ENCODE peak calls at places on chromosomes 2 and 18, in nine cellular contexts. F, I, C, V, G, U, L, Y and Z are unnamed samples. For H3K9me3 and H3K4me1, the result is how much of the 10 kb centered on the place peaks cover.

GRCh38 chr18:56085561-56085960 is 497.6 kb upstream of the TCF4 start:
- DNase-seq in F (no peak), I (no peak), C (no peak), V (no peak), G (no peak), U (no peak), L (no peak), Y (no peak), Z (no peak)

GRCh38 chr2:131055169-131056065 is 37.8 kb downstream of the FAM168B start:
- DNase-seq in F (no peak), I (no peak), C (no peak), V (no peak), G (no peak), U (no peak), L (no peak), Y (no peak), Z (peak)

GRCh38 chr2:62554440-62554839 is 48.4 kb upstream of the TMEM17 start:
- DNase-seq in F (no peak), I (no peak), C (no peak), V (no peak), G (no peak), U (no peak), L (no peak), Y (no peak), Z (no peak)

GRCh38 chr2:200040251-200040650 is 84.9 kb downstream of the MAIP1 start:
- DNase-seq in F (no peak), I (no peak), C (no peak), V (no peak), G (no peak), U (no peak), L (no peak), Y (no peak), Z (no peak)

GRCh38 chr2:47174731-47175361 is 19.7 kb upstream of the STPG4 start:
- DNase-seq in F (peak), I (no peak), C (peak), V (peak), G (no peak), U (no peak), L (no peak), Y (peak), Z (no peak)

GRCh38 chr2:162282765-162283425 is 35.6 kb downstream of the IFIH1 start:
- DNase-seq in F (no peak), I (no peak), C (no peak), V (no peak), G (no peak), U (no peak), L (no peak), Y (no peak), Z (no peak)

GRCh38 chr2:58182527-58182926 is 58.6 kb downstream of the FANCL start:
- DNase-seq in F (no peak), I (no peak), C (no peak), V (no peak), G (no peak), U (no peak), L (no peak), Y (no peak), Z (no peak)

GRCh38 chr18:69725009-69725408 is 222.7 kb downstream of the CD226 start:
- DNase-seq in F (no peak), I (no peak), C (no peak), V (no peak), G (peak), U (no peak), L (no peak), Y (no peak), Z (no peak)

GRCh38 chr2:159175182-159175581 is 111.3 kb downstream of the WDSUB1 start:
- DNase-seq in F (no peak), I (no peak), C (no peak), V (no peak), G (no peak), U (no peak), L (no peak), Y (no peak), Z (no peak)

GRCh38 chr2:232993231-232993821 is 19.7 kb downstream of the NGEF start:
- DNase-seq in F (no peak), I (no peak), C (no peak), V (no peak), G (no peak), U (no peak), L (no peak), Y (no peak), Z (no peak)

GRCh38 chr2:219645631-219646527 is 18.4 kb downstream of the SLC4A3 start:
- DNase-seq in F (no peak), I (no peak), C (no peak), V (no peak), G (no peak), U (no peak), L (no peak), Y (no peak), Z (no peak)

GRCh38 chr2:26706616-26707473 is 14.3 kb downstream of the KCNK3 start:
- DNase-seq in F (no peak), I (no peak), C (peak), V (peak), G (no peak), U (no peak), L (no peak), Y (no peak), Z (peak)

GRCh38 chr2:170170281-170171035 is 7.5 kb upstream of the MYO3B start:
- DNase-seq in F (no peak), I (no peak), C (no peak), V (no peak), G (no peak), U (no peak), L (no peak), Y (no peak), Z (no peak)

GRCh38 chr18:58496937-58497336 is 132.0 kb downstream of the ALPK2 start:
- DNase-seq in F (no peak), I (no peak), C (no peak), V (peak), G (no peak), U (no peak), L (no peak), Y (no peak), Z (no peak)

GRCh38 chr2:215828528-215829184 is 184.7 kb downstream of the MREG start:
- DNase-seq in F (no peak), I (no peak), C (no peak), V (peak), G (no peak), U (peak), L (peak), Y (no peak), Z (peak)

GRCh38 chr18:30889582-30890301 is 152.8 kb downstream of the DSC3 start:
- DNase-seq in F (no peak), I (no peak), C (no peak), V (peak), G (no peak), U (no peak), L (no peak), Y (no peak), Z (no peak)

GRCh38 chr2:159077869-159078268 is 109.4 kb downstream of the TANC1 start:
- DNase-seq in F (no peak), I (no peak), C (no peak), V (no peak), G (no peak), U (no peak), L (no peak), Y (no peak), Z (no peak)

GRCh38 chr2:237874585-237875161 is 15.2 kb downstream of the RAMP1 start:
- DNase-seq in F (no peak), I (no peak), C (peak), V (no peak), G (no peak), U (no peak), L (no peak), Y (peak), Z (no peak)

GRCh38 chr2:195613922-195614321 is 43.1 kb upstream of the SLC39A10 start:
- DNase-seq in F (no peak), I (no peak), C (no peak), V (no peak), G (no peak), U (no peak), L (no peak), Y (no peak), Z (no peak)

GRCh38 chr18:41745166-41746049 is 209.6 kb upstream of the PIK3C3 start:
- DNase-seq in F (no peak), I (peak), C (no peak), V (peak), G (no peak), U (no peak), L (peak), Y (peak), Z (peak)

GRCh38 chr18:49464718-49465598 is 4.5 kb upstream of the DYM start:
- DNase-seq in F (no peak), I (no peak), C (no peak), V (peak), G (no peak), U (no peak), L (no peak), Y (no peak), Z (no peak)
- TF ChIP-seq CTCF in F (no peak), I (no peak), C (no peak), V (peak), G (no peak), U (no peak), L (no peak), Y (no peak), Z (no peak)

GRCh38 chr2:242024751-242025355 is 155.3 kb downstream of the RTP5 start:
- DNase-seq in F (no peak), I (no peak), C (no peak), V (no peak), G (no peak), U (no peak), L (no peak), Y (peak), Z (peak)
- H3K9me3 ChIP-seq in F (under half), I (under half), C (under half), V (under half), G (under half), U (under half), L (under half), Y (under half), Z (under half)

GRCh38 chr2:85133751-85134254 is 611 bp downstream of the TCF7L1 start:
- DNase-seq in F (no peak), I (peak), C (peak), V (no peak), G (no peak), U (peak), L (peak), Y (no peak), Z (no peak)
- H3K4me1 ChIP-seq in F (under half), I (under half), C (under half), V (under half), G (under half), U (under half), L (under half), Y (under half), Z (under half)

GRCh38 chr2:103986001-103986400 is 867.9 kb upstream of the POU3F3 start:
- DNase-seq in F (no peak), I (no peak), C (no peak), V (no peak), G (no peak), U (no peak), L (no peak), Y (no peak), Z (no peak)

DNA sequence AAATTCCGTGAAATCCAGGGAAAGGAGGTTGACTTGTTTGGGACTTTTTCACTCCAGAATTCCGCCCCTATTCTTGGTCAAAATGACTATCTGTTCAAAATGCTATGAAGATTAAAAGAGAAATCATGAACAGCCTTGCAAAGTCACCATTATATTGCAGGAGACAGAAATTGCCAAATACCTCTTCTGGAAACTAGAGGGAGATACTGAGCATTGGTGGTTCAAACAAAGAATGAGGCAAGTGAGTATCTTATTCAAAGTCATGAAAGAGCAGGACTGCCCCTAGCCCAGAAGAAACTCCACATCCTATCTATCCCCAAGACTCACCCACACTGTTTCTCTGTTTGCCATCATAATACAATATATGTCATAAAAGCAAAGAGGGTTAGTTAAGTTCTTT is 862.3 kb upstream of the POU3F3 start:
- DNase-seq in F (no peak), I (no peak), C (no peak), V (peak), G (no peak), U (no peak), L (no peak), Y (no peak), Z (no peak)
- TF ChIP-seq CTCF in F (no peak), I (no peak), C (no peak), V (peak), G (no peak), U (no peak), L (no peak), Y (no peak), Z (no peak)